ENCODE peak calls at places on chromosomes 16 and 17, in five cellular contexts. G, K, R, C and E are unnamed samples.

GRCh38 chr17:21191698-21192097 is 22.3 kb downstream of the TMEM11 start:
- DNase-seq in G (no peak), K (no peak), R (no peak), C (no peak), E (no peak)

GRCh38 chr17:5883775-5884665 is 186.2 kb upstream of the WSCD1 start:
- DNase-seq in G (no peak), K (no peak), R (no peak), C (no peak), E (no peak)

GRCh38 chr17:2239882-2240430 is 63.6 kb downstream of the SMG6 start:
- DNase-seq in G (peak; percentile 33), K (peak; percentile 15), R (no peak), C (peak; percentile 75), E (peak; percentile 77)

GRCh38 chr17:29059281-29059680 is 16.3 kb downstream of the PIPOX start:
- DNase-seq in G (no peak), K (no peak), R (no peak), C (no peak), E (no peak)

GRCh38 chr17:81173761-81174160 is 7.7 kb upstream of the AATK start:
- DNase-seq in G (no peak), K (no peak), R (no peak), C (no peak), E (no peak)

GRCh38 chr16:14487579-14487978 is 142.5 kb downstream of the PARN start:
- DNase-seq in G (no peak), K (no peak), R (no peak), C (no peak), E (no peak)

GRCh38 chr16:56191807-56192643 is 736 bp downstream of the GNAO1 start:
- DNase-seq in G (no peak), K (no peak), R (no peak), C (no peak), E (no peak)

GRCh38 chr17:49191407-49191916 is 18.9 kb downstream of the GNGT2 start:
- DNase-seq in G (no peak), K (no peak), R (no peak), C (no peak), E (no peak)

GRCh38 chr17:673200-673681 is 41.4 kb downstream of the VPS53 start:
- DNase-seq in G (no peak), K (no peak), R (no peak), C (no peak), E (no peak)

GRCh38 chr17:40062347-40063033 is at the start of gene THRA:
- DNase-seq in G (peak; percentile 78), K (peak; percentile 84), R (peak; percentile 88), C (peak; percentile 74), E (no peak)

GRCh38 chr16:69118994-69119393 is 13.4 kb downstream of the CHTF8 start:
- DNase-seq in G (no peak), K (peak; percentile 83), R (no peak), C (no peak), E (no peak)

GRCh38 chr17:77451271-77451893 is 310.6 kb downstream of the SEC14L1 start:
- DNase-seq in G (peak; percentile 81), K (peak; percentile 71), R (peak; percentile 86), C (peak; percentile 81), E (no peak)

GRCh38 chr16:80283450-80284392 is 257.1 kb upstream of the DYNLRB2 start:
- DNase-seq in G (no peak), K (no peak), R (no peak), C (no peak), E (no peak)

GRCh38 chr16:57380671-57381462 is 8.6 kb downstream of the CX3CL1 start:
- DNase-seq in G (no peak), K (peak; percentile 52), R (no peak), C (no peak), E (peak; percentile 86)

GRCh38 chr17:32927201-32927723 is 691 bp upstream of the TMEM98 start:
- DNase-seq in G (no peak), K (no peak), R (no peak), C (no peak), E (no peak)

GRCh38 chr16:69930117-69930776 is 20.9 kb upstream of the CLEC18A start:
- DNase-seq in G (peak; percentile 45), K (peak; percentile 63), R (no peak), C (peak; percentile 50), E (no peak)

GRCh38 chr16:8756755-8757154 is 40.7 kb downstream of the TMEM186 start:
- DNase-seq in G (no peak), K (no peak), R (no peak), C (no peak), E (no peak)

GRCh38 chr16:78505544-78506371 is 406.3 kb downstream of the WWOX start:
- DNase-seq in G (peak; percentile 33), K (peak; percentile 49), R (no peak), C (peak; percentile 77), E (peak; percentile 51)

GRCh38 chr17:50779747-50780363 is 12.5 kb upstream of the ANKRD40CL start:
- DNase-seq in G (no peak), K (no peak), R (no peak), C (no peak), E (no peak)

GRCh38 chr16:88900653-88901052 is 34.2 kb upstream of the PABPN1L start:
- DNase-seq in G (no peak), K (no peak), R (no peak), C (no peak), E (no peak)

GRCh38 chr16:89700649-89701424 is 668 bp downstream of the SPATA2L start:
- DNase-seq in G (peak; percentile 76), K (peak; percentile 81), R (peak; percentile 88), C (peak; percentile 33), E (no peak)

GRCh38 chr16:5228369-5228768 is 130.8 kb upstream of the EEF2KMT start:
- DNase-seq in G (no peak), K (no peak), R (no peak), C (no peak), E (no peak)

GRCh38 chr17:75684249-75684648 is 17.1 kb downstream of the SAP30BP start:
- DNase-seq in G (no peak), K (no peak), R (no peak), C (no peak), E (no peak)

GRCh38 chr16:81127051-81127450 is 30.9 kb upstream of the GCSH start:
- DNase-seq in G (no peak), K (no peak), R (no peak), C (no peak), E (no peak)

GRCh38 chr16:79610771-79611170 is 10.2 kb upstream of the MAF start:
- DNase-seq in G (no peak), K (no peak), R (no peak), C (no peak), E (peak; percentile 26)

GRCh38 chr16:21610766-21611165 is 11.4 kb downstream of the METTL9 start:
- DNase-seq in G (no peak), K (no peak), R (no peak), C (no peak), E (no peak)

DNA sequence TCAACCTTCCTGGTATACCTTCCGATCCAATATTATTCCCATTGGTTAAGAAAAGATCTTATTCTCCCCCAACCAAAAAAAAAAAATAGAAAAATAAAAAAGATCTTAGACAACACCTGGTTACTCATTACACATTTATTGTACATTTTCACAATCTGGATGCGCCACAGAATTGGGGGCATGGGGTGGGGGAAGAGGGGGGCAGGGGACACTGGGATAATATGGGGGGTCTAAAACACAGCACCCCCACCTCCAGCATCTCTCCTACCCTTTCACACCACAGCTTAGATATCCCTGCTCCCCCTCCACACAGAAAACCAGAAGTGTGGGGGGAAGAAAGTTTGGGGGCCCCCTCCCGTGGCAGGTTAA is 3.7 kb downstream of the VAMP2 start:
- DNase-seq in G (no peak), K (no peak), R (no peak), C (no peak), E (no peak)
- TF ChIP-seq POLR2A in G (no peak), K (no peak), R (no peak), C (no peak), E (no peak)

GRCh38 chr16:17392127-17392856 is 78.5 kb downstream of the XYLT1 start:
- DNase-seq in G (no peak), K (no peak), R (no peak), C (no peak), E (no peak)
- TF ChIP-seq CTCF in G (no peak), K (no peak), R (no peak), C (no peak), E (no peak)

GRCh38 chr16:29668267-29668666 is 5.2 kb downstream of the SPN start:
- DNase-seq in G (no peak), K (no peak), R (no peak), C (no peak), E (no peak)

GRCh38 chr16:29676989-29677388 is 2.0 kb upstream of the QPRT start:
- DNase-seq in G (no peak), K (no peak), R (no peak), C (no peak), E (no peak)

GRCh38 chr16:29674188-29674587 is 4.8 kb upstream of the QPRT start:
- DNase-seq in G (no peak), K (peak; percentile 24), R (peak; percentile 62), C (peak; percentile 50), E (no peak)

GRCh38 chr16:29675811-29676643 is 3.0 kb upstream of the QPRT start:
- DNase-seq in G (no peak), K (no peak), R (no peak), C (no peak), E (no peak)

DNA sequence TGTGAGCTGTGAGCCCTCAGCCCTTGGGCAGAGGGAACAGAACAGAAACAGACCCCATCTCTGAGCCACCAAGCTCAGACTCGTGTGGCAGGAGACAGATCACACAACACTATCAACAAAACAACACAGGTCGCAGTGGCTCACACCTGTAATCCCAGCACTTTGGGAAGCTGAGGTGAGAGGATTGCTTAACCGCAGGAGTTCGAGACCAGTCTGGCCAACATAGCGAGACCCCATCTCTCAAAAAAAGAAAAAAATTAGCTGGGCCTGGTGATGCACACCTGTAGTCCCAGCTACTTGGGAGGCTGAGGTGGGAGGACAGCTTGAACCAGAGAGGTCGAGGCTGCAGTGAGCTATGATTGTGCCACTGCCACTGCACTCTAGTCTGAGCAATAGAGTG is 5.5 kb upstream of the QPRT start:
- DNase-seq in G (no peak), K (no peak), R (no peak), C (no peak), E (no peak)
- TF ChIP-seq POLR2A in G (no peak), K (no peak), R (no peak), C (no peak), E (no peak)

GRCh38 chr17:4247981-4248388 is 15.8 kb downstream of the ANKFY1 start:
- DNase-seq in G (peak; percentile 64), K (peak; percentile 65), R (peak; percentile 84), C (no peak), E (no peak)

GRCh38 chr17:4247361-4247980 is 16.3 kb downstream of the ANKFY1 start:
- DNase-seq in G (no peak), K (no peak), R (no peak), C (no peak), E (no peak)

GRCh38 chr17:4248504-4249277 is 15.1 kb downstream of the ANKFY1 start:
- DNase-seq in G (no peak), K (no peak), R (no peak), C (no peak), E (no peak)

GRCh38 chr17:4250887-4251286 is 12.9 kb downstream of the ANKFY1 start:
- DNase-seq in G (no peak), K (no peak), R (no peak), C (no peak), E (no peak)

GRCh38 chr17:4249452-4250029 is 14.2 kb downstream of the ANKFY1 start:
- DNase-seq in G (no peak), K (no peak), R (no peak), C (no peak), E (no peak)
- TF ChIP-seq CTCF in G (peak; percentile 29), K (peak; percentile 38), R (peak; percentile 17), C (peak; percentile 59), E (no peak)